ENCODE peak calls at places on chromosomes 11 and 22, in six cellular contexts. V is neuronal stem cell; K is astrocyte; Q is Calu3; G is activated CD8-positive, alpha-beta memory T cell treated with anti-CD3 and anti-CD28 coated beads for 1 hour; C is activated CD4-positive, CD25-positive, alpha-beta regulatory T cell treated with anti-CD3 and anti-CD28 coated beads, Interleukin-2, amount 50 U/mL, for 72 hours. P is an unnamed sample.
A peak's percentile ranks its signal among the peaks of the same experiment; 100 is the strongest.

GRCh38 chr22:38221908-38222796 is 20.4 kb downstream of the MAFF start:
- DNase-seq in V (no peak), K (no peak), Q (no peak), G (no peak), C (no peak), P (no peak)

GRCh38 chr22:46010951-46011626 is 34.1 kb upstream of the WNT7B start:
- DNase-seq in V (no peak), K (no peak), Q (no peak), G (no peak), C (no peak), P (no peak)

GRCh38 chr11:113272281-113272680 is 42.1 kb upstream of the TTC12 start:
- DNase-seq in V (no peak), K (no peak), Q (no peak), G (no peak), C (no peak), P (no peak)

GRCh38 chr11:104164028-104164520 is at the start of gene PDGFD:
- DNase-seq in V (peak; percentile 78), K (peak; percentile 73), Q (peak; percentile 79), G (no peak), C (no peak), P (no peak)

GRCh38 chr11:62245271-62245753 is 3.3 kb downstream of the SCGB1D2 start:
- DNase-seq in V (peak; percentile 41), K (peak; percentile 10), Q (peak; percentile 24), G (no peak), C (no peak), P (no peak)

GRCh38 chr11:7894251-7894650 is 36.8 kb downstream of the OR10A6 start:
- DNase-seq in V (no peak), K (no peak), Q (no peak), G (no peak), C (no peak), P (no peak)

GRCh38 chr11:19524171-19524671 is 188.4 kb upstream of the NAV2 start:
- DNase-seq in V (no peak), K (no peak), Q (peak; percentile 15), G (no peak), C (no peak), P (no peak)

GRCh38 chr11:122210378-122210995 is 94.5 kb upstream of the BLID start:
- DNase-seq in V (no peak), K (no peak), Q (no peak), G (no peak), C (no peak), P (no peak)

GRCh38 chr22:50607366-50608020 is 6.9 kb downstream of the MAPK8IP2 start:
- DNase-seq in V (no peak), K (no peak), Q (no peak), G (no peak), C (peak; percentile 28), P (no peak)

GRCh38 chr11:79121351-79121750 is 319.5 kb downstream of the TENM4 start:
- DNase-seq in V (no peak), K (peak; percentile 32), Q (no peak), G (no peak), C (no peak), P (no peak)

GRCh38 chr11:27039873-27040272 is 742 bp upstream of the BBOX1 start:
- DNase-seq in V (no peak), K (no peak), Q (no peak), G (no peak), C (no peak), P (no peak)

GRCh38 chr22:20283674-20284066 is 15.6 kb upstream of the RTN4R start:
- DNase-seq in V (no peak), K (no peak), Q (no peak), G (no peak), C (no peak), P (no peak)

GRCh38 chr11:6618117-6619020 is 853 bp downstream of the TPP1 start:
- DNase-seq in V (no peak), K (peak; percentile 78), Q (no peak), G (peak; percentile 51), C (peak; percentile 61), P (no peak)

P was measured in HCT116.